ENCODE peak calls at places on chromosomes 2 and 18, in five cellular contexts. I is tibial nerve, S is GM12865, R is fibroblast of pulmonary artery, A is AG10803. F is an unnamed sample.

GRCh38 chr2:158637357-158637756 is 157.8 kb upstream of the DAPL1 start:
- DNase-seq in R (no peak), S (no peak), I (no peak), A (no peak), F (no peak)

GRCh38 chr2:866009-866680 is 84.5 kb upstream of the SNTG2 start:
- DNase-seq in R (no peak), S (no peak), A (no peak), I (no peak), F (no peak)

GRCh38 chr2:12262681-12263436 is 453.9 kb upstream of the TRIB2 start:
- DNase-seq in I (no peak), A (peak; percentile 70), S (peak; percentile 64), R (peak; percentile 76), F (no peak)

GRCh38 chr2:197827618-197828017 is 23.2 kb downstream of the PLCL1 start:
- DNase-seq in S (no peak), I (no peak), A (no peak), R (peak; percentile 45), F (no peak)

GRCh38 chr2:105417789-105418475 is 19.1 kb upstream of the FHL2 start:
- DNase-seq in I (no peak), R (peak; percentile 43), S (no peak), A (peak; percentile 63), F (no peak)

GRCh38 chr2:45264227-45265225 is 255.3 kb upstream of the SIX2 start:
- DNase-seq in A (no peak), I (no peak), S (peak; percentile 27), R (no peak), F (no peak)

GRCh38 chr2:68744517-68744916 is 9.9 kb downstream of the ARHGAP25 start:
- DNase-seq in A (no peak), S (no peak), I (no peak), R (no peak), F (no peak)

GRCh38 chr2:235286624-235287368 is 207.0 kb upstream of the AGAP1 start:
- DNase-seq in R (peak; percentile 33), A (peak; percentile 85), I (no peak), S (no peak), F (peak; percentile 31)

GRCh38 chr2:141392517-141393213 is 738.2 kb downstream of the LRP1B start:
- DNase-seq in S (no peak), A (peak; percentile 48), I (no peak), R (peak; percentile 92), F (peak; percentile 59)

GRCh38 chr18:70216788-70217187 is 11.3 kb upstream of the RTTN start:
- DNase-seq in S (no peak), A (no peak), R (no peak), I (no peak), F (no peak)

GRCh38 chr2:222903234-222904220 is 42.7 kb downstream of the ACSL3 start:
- DNase-seq in S (peak; percentile 69), R (peak; percentile 79), I (no peak), A (peak; percentile 64), F (no peak)

GRCh38 chr18:24006731-24007308 is 7.7 kb upstream of the TTC39C start:
- DNase-seq in I (no peak), S (peak; percentile 48), R (no peak), A (no peak), F (no peak)

GRCh38 chr2:194539436-194539835 is 1117.6 kb upstream of the SLC39A10 start:
- DNase-seq in R (no peak), S (no peak), I (no peak), A (no peak), F (no peak)

GRCh38 chr2:28394331-28394877 is 1.7 kb downstream of the FOSL2 start:
- DNase-seq in R (peak; percentile 65), S (no peak), A (peak; percentile 76), I (peak; percentile 53), F (no peak)

GRCh38 chr2:212891580-212891979 is 259.8 kb downstream of the IKZF2 start:
- DNase-seq in S (no peak), A (no peak), I (no peak), R (no peak), F (no peak)

GRCh38 chr2:209773377-209773776 is 1.7 kb downstream of the UNC80 start:
- DNase-seq in S (no peak), I (no peak), R (no peak), A (no peak), F (no peak)

GRCh38 chr2:90207454-90208058 is 1516.1 kb downstream of the RPIA start:
- DNase-seq in S (peak; percentile 17), I (no peak), A (peak; percentile 3), R (no peak), F (no peak)

GRCh38 chr2:133264951-133265949 is 303.0 kb downstream of the NCKAP5 start:
- DNase-seq in R (no peak), S (no peak), I (no peak), A (no peak), F (no peak)

GRCh38 chr18:22432672-22433137 is 15.0 kb upstream of the CTAGE1 start:
- DNase-seq in A (peak; percentile 86), S (no peak), R (peak; percentile 95), I (peak; percentile 16), F (peak; percentile 33)

GRCh38 chr2:74843371-74844298 is 9.7 kb downstream of the HK2 start:
- DNase-seq in R (peak; percentile 87), S (peak; percentile 74), I (no peak), A (peak; percentile 76), F (no peak)

GRCh38 chr18:74512321-74513053 is 16.3 kb downstream of the CNDP2 start:
- DNase-seq in I (no peak), S (no peak), R (no peak), A (no peak), F (no peak)

GRCh38 chr18:42264467-42264866 is 309.4 kb downstream of the PIK3C3 start:
- DNase-seq in S (no peak), R (no peak), I (no peak), A (no peak), F (no peak)

GRCh38 chr2:175557810-175558377 is 376.4 kb upstream of the ATP5MC3 start:
- DNase-seq in I (no peak), A (no peak), R (no peak), S (no peak), F (no peak)

GRCh38 chr2:217203086-217203485 is 343.2 kb upstream of the TNP1 start:
- DNase-seq in A (no peak), R (no peak), I (no peak), S (no peak), F (no peak)

GRCh38 chr2:50343157-50343821 is 688.6 kb downstream of the NRXN1 start:
- DNase-seq in A (no peak), I (no peak), R (no peak), S (no peak), F (no peak)

GRCh38 chr2:66962625-66963207 is 434.4 kb upstream of the ETAA1 start:
- DNase-seq in A (no peak), I (no peak), S (no peak), R (no peak), F (no peak)

GRCh38 chr18:2657788-2658458 is 2.4 kb downstream of the SMCHD1 start:
- DNase-seq in S (peak; percentile 31), I (no peak), A (peak; percentile 59), R (peak; percentile 84), F (peak; percentile 50)

GRCh38 chr2:230575640-230576324 is 136.9 kb upstream of the CAB39 start:
- DNase-seq in S (no peak), I (no peak), A (no peak), R (no peak), F (no peak)

GRCh38 chr2:66508358-66509071 is 73.6 kb downstream of the MEIS1 start:
- DNase-seq in A (peak; percentile 66), R (no peak), S (no peak), I (no peak), F (no peak)

DNA sequence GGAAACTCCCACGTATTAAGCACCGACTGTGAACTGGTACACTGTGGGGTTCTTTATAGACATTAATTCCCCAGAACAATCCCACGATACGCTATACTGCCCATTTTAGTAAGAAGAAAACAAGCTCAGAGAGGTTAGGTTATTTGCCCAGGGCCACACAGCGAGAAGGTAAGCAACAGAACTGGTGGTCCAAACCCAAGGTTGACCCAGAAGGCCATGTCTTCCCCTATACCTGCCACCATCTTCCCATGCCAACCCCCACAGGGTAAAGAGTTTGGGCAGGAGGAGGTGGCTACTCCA is 69.9 kb downstream of the MARCO start:
- DNase-seq in S (no peak), A (no peak), I (no peak), R (no peak), F (no peak)
- H3K4me3 ChIP-seq in S (no peak overlapping the region), A (no peak overlapping the region), I (no peak overlapping the region), R (no peak overlapping the region), F (no peak overlapping the region)

GRCh38 chr2:201188449-201188848 is 5.5 kb downstream of the CASP10 start:
- DNase-seq in A (no peak), R (no peak), I (no peak), S (no peak), F (no peak)

GRCh38 chr2:201183373-201183742 is 417 bp downstream of the CASP10 start:
- DNase-seq in A (no peak), R (no peak), S (no peak), I (no peak), F (no peak)

GRCh38 chr2:201180010-201180409 is 2.9 kb upstream of the CASP10 start:
- DNase-seq in R (no peak), S (peak; percentile 25), A (no peak), I (no peak), F (no peak)

GRCh38 chr2:201185863-201186262 is 2.9 kb downstream of the CASP10 start:
- DNase-seq in I (no peak), R (no peak), S (no peak), A (no peak), F (no peak)

DNA sequence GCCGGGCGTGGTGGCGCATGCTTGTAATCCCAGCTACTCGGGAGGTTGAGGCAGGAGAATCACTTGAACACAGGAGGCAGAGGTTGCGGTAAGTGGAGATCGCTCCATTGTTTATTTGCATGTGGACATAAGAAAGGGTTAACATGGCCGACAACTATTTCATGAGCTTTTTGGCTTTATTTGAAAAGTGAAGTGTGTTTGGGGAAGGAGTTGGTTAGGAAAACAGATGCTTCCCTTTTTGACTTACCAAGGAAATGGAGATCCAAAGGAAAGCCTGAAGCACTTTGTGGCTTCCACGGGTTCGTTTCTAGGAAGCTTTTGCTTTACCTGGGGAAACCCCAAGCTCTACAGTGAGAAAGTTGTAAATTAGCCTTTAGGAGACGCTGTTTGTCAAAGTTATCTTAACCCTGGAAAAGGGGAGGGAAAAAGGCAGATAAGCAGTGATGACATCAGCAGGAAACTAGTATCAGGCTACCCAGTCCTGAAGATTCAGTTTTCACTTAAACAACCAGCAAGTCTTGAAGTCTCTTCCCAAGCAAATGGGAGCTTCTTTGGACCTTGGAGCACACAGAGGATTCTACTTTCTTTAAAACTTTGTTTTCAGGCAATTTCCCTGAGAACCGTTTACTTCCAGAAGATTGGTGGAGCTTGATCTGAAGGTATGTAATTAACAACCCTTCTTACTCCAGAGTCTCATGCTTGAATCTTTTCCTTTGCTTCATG is at the start of gene CASP10:
- DNase-seq in R (peak; percentile 86), A (peak; percentile 39), I (no peak), S (peak; percentile 79), F (no peak)
- TF ChIP-seq CTCF in R (peak; percentile 61), A (peak; percentile 38), I (peak; percentile 25), S (peak; percentile 65), F (no peak)

GRCh38 chr2:171327043-171327496 is 106.7 kb downstream of the METTL8 start:
- DNase-seq in R (no peak), S (no peak), A (no peak), I (no peak), F (no peak)
- H3K4me3 ChIP-seq in R (no peak overlapping the region), S (no peak overlapping the region), A (no peak overlapping the region), I (no peak overlapping the region), F (no peak overlapping the region)

DNA sequence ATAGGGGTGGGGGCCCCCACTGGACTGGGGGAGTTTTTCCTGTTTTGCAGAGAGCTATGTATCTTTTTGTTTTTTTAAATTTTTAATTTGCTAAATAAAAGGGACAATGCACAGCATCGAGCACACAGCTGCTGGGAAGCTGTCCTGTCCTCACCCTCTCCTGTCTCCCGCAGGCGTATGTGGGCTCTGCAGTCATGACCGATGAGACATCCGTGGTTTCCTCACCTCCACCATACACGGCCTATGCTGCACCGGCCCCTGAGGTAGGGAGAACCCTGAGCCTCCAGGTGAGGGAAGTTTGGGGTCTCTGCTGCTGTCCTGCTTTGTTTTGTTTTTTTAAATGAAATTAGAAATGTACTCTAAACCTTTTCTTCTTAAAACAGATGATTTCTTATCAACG is 27.6 kb downstream of the PLEKHB2 start:
- DNase-seq in R (no peak), I (no peak), A (no peak), S (no peak), F (no peak)
- TF ChIP-seq CTCF in R (no peak), I (no peak), A (no peak), S (no peak), F (no peak)

F was measured in AG04449.